ENCODE peak calls at places on chromosomes 1 and 21, in ten cellular contexts. C, X, U, I, R, F, H, W, O and K are unnamed samples.

GRCh38 chr1:27372022-27372807 is 2.4 kb downstream of the FCN3 start:
- DNase-seq in F (no peak), I (no peak), H (no peak), W (no peak), R (no peak), U (no peak), X (no peak), C (no peak), O (no peak), K (no peak)

GRCh38 chr1:77468556-77468955 is 186.7 kb downstream of the AK5 start:
- DNase-seq in U (no peak), O (no peak), R (no peak), H (no peak), W (no peak), C (no peak), I (no peak), X (no peak), F (no peak), K (no peak)

GRCh38 chr21:33690874-33691273 is 48.6 kb downstream of the ITSN1 start:
- DNase-seq in U (no peak), C (no peak), X (no peak), R (no peak), I (peak), W (no peak), O (no peak), H (no peak), F (no peak), K (no peak)

GRCh38 chr1:37553598-37553926 is 531 bp downstream of the SNIP1 start:
- DNase-seq in X (no peak), I (no peak), O (no peak), C (no peak), R (no peak), W (no peak), F (no peak), U (no peak), H (no peak), K (no peak)

GRCh38 chr1:79711001-79711431 is 704.5 kb upstream of the ADGRL4 start:
- DNase-seq in U (no peak), I (peak), F (no peak), R (no peak), X (no peak), C (no peak), W (no peak), O (peak), H (no peak), K (no peak)

GRCh38 chr1:11285883-11286734 is 13.1 kb downstream of the UBIAD1 start:
- DNase-seq in I (no peak), F (no peak), O (peak), H (no peak), W (no peak), X (no peak), U (no peak), C (peak), R (peak), K (peak)

GRCh38 chr1:245788269-245788668 is 633.5 kb downstream of the KIF26B start:
- DNase-seq in H (no peak), R (no peak), X (no peak), O (peak), F (no peak), C (peak), I (no peak), U (no peak), W (no peak), K (no peak)

GRCh38 chr1:1908506-1908791 is 6.6 kb upstream of the CALML6 start:
- DNase-seq in H (no peak), F (peak), W (no peak), U (no peak), I (no peak), C (no peak), O (no peak), R (no peak), X (peak), K (no peak)

GRCh38 chr1:47231314-47232186 is 475 bp downstream of the TAL1 start:
- DNase-seq in W (peak), I (peak), C (peak), X (peak), U (no peak), F (no peak), O (no peak), R (peak), H (no peak), K (peak)

GRCh38 chr1:201941420-201942128 is 4.8 kb downstream of the LMOD1 start:
- DNase-seq in F (peak), U (no peak), W (peak), X (no peak), I (no peak), R (peak), O (no peak), H (no peak), C (peak), K (no peak)

GRCh38 chr21:15058718-15059316 is 6.0 kb downstream of the NRIP1 start:
- DNase-seq in W (no peak), H (no peak), R (no peak), F (no peak), I (no peak), X (no peak), O (peak), C (peak), U (no peak), K (no peak)

GRCh38 chr1:2014726-2015382 is 4.3 kb upstream of the GABRD start:
- DNase-seq in U (no peak), W (no peak), C (no peak), O (no peak), F (no peak), R (no peak), X (no peak), H (no peak), I (no peak), K (no peak)

GRCh38 chr21:36429672-36430546 is 44.7 kb downstream of the CHAF1B start:
- DNase-seq in R (peak), F (peak), C (peak), O (peak), U (no peak), I (peak), W (peak), X (peak), H (peak), K (peak)
- TF ChIP-seq CTCF in R (peak), F (peak), C (peak), O (peak), U (no peak), I (peak), W (peak), X (no peak), H (no peak), K (peak)

GRCh38 chr21:35053356-35054096 is 4.4 kb upstream of the RUNX1 start:
- DNase-seq in W (no peak), H (no peak), C (peak), R (peak), O (no peak), U (peak), X (no peak), I (no peak), F (no peak), K (no peak)
- TF ChIP-seq CTCF in W (no peak), H (no peak), C (peak), R (peak), O (peak), U (no peak), X (no peak), I (no peak), F (no peak), K (peak)

DNA sequence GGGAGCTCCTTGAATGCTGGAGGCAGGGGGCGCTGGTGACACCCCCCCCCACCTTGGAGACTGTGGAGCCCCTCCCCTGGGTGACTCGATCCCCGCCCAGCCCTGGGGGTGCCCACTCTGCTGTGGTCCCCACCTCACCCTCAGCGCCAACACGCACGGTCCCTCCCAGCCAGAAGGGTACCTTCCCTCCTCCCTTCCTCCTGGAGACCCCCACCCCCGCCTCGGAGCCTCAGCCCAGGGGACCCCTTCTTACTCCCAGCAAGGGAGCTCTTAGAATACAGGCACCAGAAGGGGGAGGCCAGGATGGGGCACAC is 5.6 kb downstream of the PLEKHG5 start:
- DNase-seq in X (no peak), C (no peak), H (no peak), R (no peak), U (no peak), O (no peak), W (no peak), I (no peak), F (no peak), K (no peak)
- TF ChIP-seq CTCF in X (no peak), C (no peak), H (no peak), R (no peak), U (no peak), O (no peak), W (no peak), I (no peak), F (no peak), K (no peak)

GRCh38 chr1:216250861-216251260 is 172.4 kb downstream of the USH2A start:
- DNase-seq in W (no peak), O (no peak), X (no peak), F (no peak), U (no peak), H (no peak), C (no peak), R (no peak), I (no peak), K (no peak)

GRCh38 chr1:216248628-216249027 is 174.6 kb downstream of the USH2A start:
- DNase-seq in R (no peak), O (no peak), I (no peak), U (no peak), F (no peak), W (no peak), C (no peak), H (no peak), X (no peak), K (no peak)

GRCh38 chr1:216246577-216246976 is 176.7 kb downstream of the USH2A start:
- DNase-seq in F (no peak), I (no peak), U (no peak), R (no peak), X (no peak), C (no peak), W (no peak), H (no peak), O (no peak), K (no peak)

GRCh38 chr1:216247937-216248336 is 175.3 kb downstream of the USH2A start:
- DNase-seq in W (no peak), U (no peak), I (no peak), F (no peak), O (no peak), X (no peak), R (no peak), H (no peak), C (no peak), K (no peak)
- TF ChIP-seq CTCF in W (no peak), U (no peak), I (no peak), F (no peak), O (no peak), X (no peak), R (no peak), H (no peak), C (no peak), K (no peak)

DNA sequence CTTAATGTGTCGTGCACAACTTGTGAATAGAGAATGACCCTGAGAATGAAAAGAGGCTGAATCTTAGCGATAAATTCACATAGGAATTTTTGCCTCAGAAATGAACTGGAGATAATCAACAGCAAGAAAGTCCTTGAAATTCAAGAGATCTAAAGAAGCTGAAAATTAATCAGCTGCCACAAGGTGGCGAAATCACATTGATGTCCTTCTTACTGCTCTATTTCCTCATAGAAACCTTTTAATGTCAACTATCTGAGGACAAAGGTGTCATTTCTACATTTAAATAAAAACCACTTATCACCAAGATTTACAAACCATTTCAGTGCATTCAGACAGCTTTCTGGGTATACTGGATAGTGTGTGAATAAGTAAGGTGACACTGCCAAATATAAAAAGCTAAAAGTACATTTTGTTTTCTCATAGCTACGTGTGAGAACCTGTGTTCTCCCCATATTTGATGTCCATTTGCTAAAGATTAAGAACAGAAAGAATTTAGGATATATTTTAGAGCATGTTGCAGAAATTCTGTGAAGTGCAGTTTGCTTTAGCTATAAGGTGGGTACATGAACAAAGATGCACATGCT is 485.3 kb upstream of the PTBP2 start:
- DNase-seq in W (peak), R (peak), I (no peak), X (no peak), U (no peak), C (peak), F (no peak), H (no peak), O (peak), K (peak)
- TF ChIP-seq CTCF in W (peak), R (peak), I (peak), X (peak), U (peak), C (peak), F (peak), H (peak), O (peak), K (peak)

DNA sequence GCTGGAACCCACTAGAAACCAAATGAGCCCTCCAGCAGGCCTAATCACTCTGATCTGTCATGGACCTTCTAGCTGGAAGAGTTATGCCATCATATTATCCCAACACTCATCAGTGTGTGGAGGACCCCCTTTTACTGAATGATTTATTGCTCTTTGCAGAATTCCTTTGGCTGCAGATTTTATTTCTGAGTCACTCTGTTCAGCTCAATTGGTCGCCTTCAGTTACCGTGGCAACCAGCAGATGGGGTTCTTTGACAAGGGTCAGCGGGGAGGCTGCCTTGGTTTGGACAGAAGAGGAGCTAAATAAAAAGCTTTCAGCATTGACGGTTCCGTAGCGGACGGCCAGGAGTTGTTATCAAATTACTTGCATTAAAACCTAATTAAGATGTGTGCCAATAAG is 220.1 kb downstream of the SDCCAG8 start:
- DNase-seq in F (no peak), I (no peak), C (peak), U (no peak), O (no peak), W (peak), X (no peak), R (peak), H (no peak), K (no peak)
- TF ChIP-seq CTCF in F (no peak), I (no peak), C (peak), U (no peak), O (peak), W (no peak), X (no peak), R (peak), H (no peak), K (peak)

GRCh38 chr1:41890841-41891311 is 27.8 kb downstream of the HIVEP3 start:
- DNase-seq in I (no peak), U (no peak), C (peak), W (no peak), R (peak), X (peak), H (no peak), O (no peak), F (peak), K (peak)

GRCh38 chr1:41892211-41892840 is 26.4 kb downstream of the HIVEP3 start:
- DNase-seq in O (no peak), W (no peak), R (no peak), U (no peak), C (peak), F (no peak), I (no peak), H (no peak), X (no peak), K (no peak)

GRCh38 chr1:41889506-41890414 is 29.0 kb downstream of the HIVEP3 start:
- DNase-seq in C (no peak), F (no peak), O (no peak), U (no peak), W (no peak), R (no peak), H (no peak), X (no peak), I (no peak), K (no peak)

GRCh38 chr1:41888756-41889155 is 30.0 kb downstream of the HIVEP3 start:
- DNase-seq in I (no peak), U (no peak), X (no peak), F (no peak), O (no peak), H (no peak), R (no peak), W (no peak), C (no peak), K (no peak)

DNA sequence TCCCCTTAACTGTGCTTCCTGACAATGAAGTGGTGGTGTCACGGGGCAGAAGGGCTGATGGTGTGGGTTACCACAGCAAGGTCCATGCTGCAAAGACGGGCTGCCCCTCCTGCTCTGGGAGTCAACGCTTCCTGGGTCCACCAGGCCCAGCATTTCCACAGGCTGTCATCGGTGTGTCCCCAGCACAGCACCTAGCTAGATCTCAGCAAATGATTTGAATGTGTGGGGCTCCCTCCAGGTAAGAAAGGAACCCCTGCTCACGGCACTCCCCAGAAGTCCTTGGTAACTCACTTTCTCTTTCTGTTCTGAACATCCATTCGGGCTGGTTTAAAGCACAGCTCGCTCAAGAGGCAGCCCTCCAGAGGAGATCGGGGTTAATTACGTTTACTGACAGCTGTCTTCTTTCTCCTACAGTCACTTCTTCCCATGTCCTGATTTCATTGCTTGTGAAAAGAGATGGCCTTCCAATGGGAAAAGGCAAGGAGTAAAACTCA is 27.3 kb downstream of the HIVEP3 start:
- DNase-seq in U (no peak), H (no peak), X (peak), C (peak), O (no peak), R (no peak), W (no peak), F (no peak), I (peak), K (peak)
- TF ChIP-seq CTCF in U (no peak), H (peak), X (no peak), C (no peak), O (no peak), R (peak), W (no peak), F (peak), I (peak), K (peak)

DNA sequence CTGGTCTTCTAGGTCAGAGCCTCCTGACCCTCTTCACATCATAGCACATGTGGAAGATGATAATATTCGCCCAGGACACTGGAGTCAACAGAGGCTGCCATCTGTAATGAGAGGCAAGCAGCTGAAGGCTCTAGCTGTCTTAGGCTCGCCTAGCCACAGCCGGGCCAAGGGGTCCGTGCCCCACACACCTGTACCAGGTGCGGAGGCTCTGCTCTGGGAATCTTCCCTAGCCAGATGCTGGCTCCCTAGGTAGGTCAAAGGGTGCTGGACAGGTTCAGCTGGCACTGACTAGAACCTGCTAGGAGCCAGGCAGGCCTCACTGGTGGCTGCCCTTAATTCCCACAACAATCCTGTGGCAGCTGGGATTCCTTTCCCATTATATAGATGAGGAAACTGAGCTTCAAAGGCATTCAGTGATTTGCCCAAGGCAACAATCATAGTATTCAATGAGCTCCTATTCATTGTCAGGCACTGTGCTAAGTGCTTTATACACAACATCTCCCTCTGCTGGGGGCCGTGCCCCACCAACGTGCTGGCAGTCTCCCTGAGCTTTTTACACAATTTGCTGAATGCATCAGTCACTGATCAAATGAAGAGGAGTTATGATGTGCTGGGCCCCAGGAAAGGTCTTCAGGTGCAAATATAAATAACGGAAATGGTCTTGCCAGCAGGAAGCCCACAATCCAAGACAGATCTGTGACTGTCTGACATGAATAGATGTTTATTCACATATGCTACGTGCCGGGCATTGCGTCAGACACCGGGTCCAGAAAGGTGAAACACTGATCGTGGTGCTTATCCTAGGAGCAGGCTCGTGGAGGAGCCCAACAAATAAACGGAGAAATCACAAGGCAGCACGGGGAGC is 58.0 kb downstream of the DDX20 start:
- DNase-seq in W (no peak), R (no peak), O (no peak), C (no peak), H (no peak), X (no peak), U (no peak), F (no peak), I (no peak), K (no peak)
- TF ChIP-seq CTCF in W (no peak), R (peak), O (peak), C (peak), H (no peak), X (no peak), U (no peak), F (no peak), I (peak), K (no peak)

DNA sequence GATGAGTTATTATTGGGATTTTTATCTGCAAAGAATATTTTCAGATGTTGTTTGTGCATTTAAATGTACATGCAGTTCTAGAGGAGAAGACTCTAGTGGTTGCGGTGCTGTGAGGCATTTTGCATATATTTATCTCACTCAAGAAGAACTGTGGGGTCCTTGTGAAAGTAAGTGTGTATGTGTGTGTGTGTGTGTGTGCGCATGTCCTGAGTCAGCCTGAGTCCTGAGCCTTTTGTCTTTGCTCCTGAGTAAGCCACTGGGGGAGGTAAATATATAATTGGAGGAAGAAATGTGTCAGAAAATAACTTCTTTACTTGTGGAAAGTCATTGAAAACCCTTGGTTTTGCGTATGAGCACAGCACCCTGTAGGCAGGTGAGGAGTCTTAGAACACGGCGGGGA is 55.6 kb upstream of the CD34 start:
- DNase-seq in U (peak), C (no peak), O (no peak), F (no peak), I (no peak), R (no peak), H (no peak), X (no peak), W (no peak), K (no peak)
- TF ChIP-seq CTCF in U (no peak), C (no peak), O (no peak), F (no peak), I (no peak), R (no peak), H (no peak), X (no peak), W (no peak), K (no peak)